ENCODE peak calls at places on chromosome 7, in seven cellular contexts. M is transverse colon; I is lower lobe of right lung; C is cardiac muscle cell; J is WERI-Rb-1; O is pancreas; N is CD8-positive, alpha-beta T cell. B is an unnamed sample.
A peak's percentile ranks its signal among the peaks of the same experiment; 100 is the strongest.

GRCh38 chr7:44661233-44661632 is 54.8 kb downstream of the OGDH start:
- DNase-seq in O (no peak), I (no peak), C (no peak), J (no peak), N (no peak), M (no peak), B (no peak)

GRCh38 chr7:101411477-101411954 is 48.8 kb downstream of the COL26A1 start:
- DNase-seq in J (no peak), M (no peak), C (no peak), O (no peak), I (no peak), N (no peak), B (no peak)

GRCh38 chr7:114086491-114086905 is 167.7 kb upstream of the PPP1R3A start:
- DNase-seq in J (peak; percentile 42), O (peak; percentile 51), M (peak; percentile 49), N (no peak), I (peak; percentile 51), C (peak; percentile 30), B (peak; percentile 48)

GRCh38 chr7:101705327-101705726 is 76.2 kb upstream of the MYL10 start:
- DNase-seq in M (no peak), C (no peak), O (no peak), I (no peak), N (no peak), J (no peak), B (no peak)

GRCh38 chr7:36208997-36209813 is 56.2 kb downstream of the EEPD1 start:
- DNase-seq in O (no peak), C (no peak), I (no peak), J (no peak), M (no peak), N (peak; percentile 32), B (no peak)

GRCh38 chr7:120741371-120742042 is 116.4 kb downstream of the TSPAN12 start:
- DNase-seq in N (no peak), C (no peak), J (no peak), M (no peak), O (no peak), I (no peak), B (no peak)

GRCh38 chr7:70764004-70764691 is 367.8 kb upstream of the GALNT17 start:
- DNase-seq in N (no peak), C (no peak), I (no peak), M (no peak), J (no peak), O (no peak), B (no peak)

GRCh38 chr7:101911800-101912705 is 94.6 kb downstream of the CUX1 start:
- DNase-seq in I (no peak), N (no peak), O (no peak), C (no peak), J (no peak), M (peak; percentile 44), B (no peak)

GRCh38 chr7:38021892-38022291 is 101.5 kb downstream of the EPDR1 start:
- DNase-seq in N (no peak), M (no peak), J (no peak), O (no peak), I (no peak), C (no peak), B (no peak)

GRCh38 chr7:131370523-131370968 is 42.9 kb downstream of the MKLN1 start:
- DNase-seq in J (no peak), N (peak; percentile 22), O (no peak), I (no peak), M (no peak), C (no peak), B (no peak)

GRCh38 chr7:143396182-143396581 is 12.5 kb downstream of the EPHA1 start:
- DNase-seq in C (no peak), O (no peak), J (no peak), N (no peak), M (no peak), I (no peak), B (peak; percentile 25)

GRCh38 chr7:118699222-118699621 is 474.7 kb downstream of the ANKRD7 start:
- DNase-seq in C (no peak), O (no peak), I (no peak), M (no peak), N (no peak), J (no peak), B (no peak)

GRCh38 chr7:152341039-152341913 is 94.5 kb downstream of the KMT2C start:
- DNase-seq in M (no peak), N (no peak), C (peak; percentile 46), O (peak; percentile 55), I (no peak), J (peak; percentile 31), B (peak; percentile 24)

GRCh38 chr7:45136106-45137060 is 21.2 kb upstream of the RAMP3 start:
- DNase-seq in O (peak; percentile 63), M (peak; percentile 62), J (peak; percentile 54), C (peak; percentile 78), I (no peak), N (peak; percentile 66), B (peak; percentile 87)

GRCh38 chr7:15309891-15310290 is 251.9 kb downstream of the AGMO start:
- DNase-seq in O (no peak), C (no peak), M (no peak), J (no peak), N (no peak), I (no peak), B (no peak)

GRCh38 chr7:140304071-140304799 is 94.1 kb downstream of the SLC37A3 start:
- DNase-seq in C (no peak), O (no peak), I (no peak), N (peak; percentile 48), M (no peak), J (peak; percentile 20), B (peak; percentile 48)

GRCh38 chr7:52689912-52690311 is 345.5 kb upstream of the POM121L12 start:
- DNase-seq in J (no peak), M (no peak), I (no peak), O (no peak), N (no peak), C (no peak), B (no peak)

GRCh38 chr7:30921540-30921930 is 9.9 kb downstream of the AQP1 start:
- DNase-seq in J (no peak), O (peak; percentile 6), M (peak; percentile 6), I (no peak), N (no peak), C (no peak), B (peak; percentile 32)

GRCh38 chr7:136134503-136134902 is 157.3 kb upstream of the MTPN start:
- DNase-seq in M (no peak), O (no peak), C (no peak), I (no peak), J (no peak), N (no peak), B (no peak)

GRCh38 chr7:127189885-127190284 is 62.9 kb downstream of the GRM8 start:
- DNase-seq in N (no peak), J (no peak), C (peak; percentile 60), O (no peak), I (no peak), M (no peak), B (no peak)

GRCh38 chr7:92447239-92448184 is at the start of gene GATAD1:
- DNase-seq in N (peak; percentile 79), C (peak; percentile 93), M (peak; percentile 93), O (peak; percentile 94), J (peak; percentile 93), I (peak; percentile 93), B (peak; percentile 95)

GRCh38 chr7:105963038-105963667 is at the start of gene CDHR3:
- DNase-seq in O (peak; percentile 11), M (no peak), C (no peak), J (no peak), N (no peak), I (no peak), B (peak; percentile 55)

GRCh38 chr7:18356195-18356645 is 139.3 kb upstream of the HDAC9 start:
- DNase-seq in O (no peak), C (peak; percentile 28), N (no peak), J (no peak), M (no peak), I (no peak), B (no peak)

GRCh38 chr7:47581442-47581820 is 480 bp downstream of the TNS3 start:
- DNase-seq in M (peak; percentile 63), O (peak; percentile 39), J (no peak), C (peak; percentile 48), I (no peak), N (no peak), B (peak; percentile 79)

GRCh38 chr7:117592011-117592635 is 112.3 kb downstream of the CFTR start:
- DNase-seq in N (no peak), M (no peak), J (no peak), I (no peak), C (no peak), O (no peak), B (peak; percentile 9)

GRCh38 chr7:120554960-120555571 is 282.1 kb downstream of the KCND2 start:
- DNase-seq in C (peak; percentile 75), I (no peak), O (peak; percentile 26), M (no peak), N (no peak), J (peak; percentile 60), B (peak; percentile 48)

DNA sequence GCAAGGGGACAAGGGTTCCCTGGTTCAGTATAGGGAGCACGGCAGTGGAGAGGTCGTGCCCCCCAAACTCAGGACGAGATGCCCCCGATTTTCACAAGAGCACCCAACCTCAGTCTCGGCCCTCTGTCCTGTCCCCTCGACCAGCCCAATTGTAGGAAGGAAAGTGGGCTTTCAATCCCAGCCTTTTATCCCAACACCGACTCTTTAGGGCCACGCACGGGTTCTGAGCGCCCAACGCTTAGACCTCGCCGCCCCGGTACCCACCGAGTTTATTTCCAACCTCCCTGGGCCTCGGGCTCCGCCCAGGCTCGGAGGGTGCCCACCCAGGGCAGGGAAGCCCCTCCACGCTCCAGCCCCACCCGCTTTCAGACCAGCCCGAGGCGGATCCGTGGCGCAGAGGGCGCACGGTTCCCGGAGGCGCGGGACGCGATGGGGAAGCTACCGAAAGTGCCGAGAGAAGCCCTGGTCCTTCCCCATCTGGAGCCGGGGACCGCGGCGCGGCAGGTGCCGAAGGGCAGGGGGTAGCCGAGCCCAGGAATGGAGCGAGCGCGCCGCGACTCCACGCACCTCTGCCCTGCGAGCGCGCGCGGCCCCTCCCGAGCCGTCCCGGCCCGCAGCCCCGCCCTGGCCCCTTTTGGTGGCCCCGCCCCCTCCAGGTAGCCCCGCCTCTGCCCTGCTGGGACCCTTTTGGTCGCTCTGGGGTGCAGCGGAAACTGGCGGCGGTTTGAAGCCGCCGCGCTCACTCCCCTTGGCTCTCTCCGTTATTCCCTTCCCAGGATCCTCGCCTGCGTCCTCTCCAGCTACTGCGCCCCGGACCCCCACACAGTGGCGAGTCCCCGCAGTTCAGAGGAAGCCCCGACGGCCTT is 20.4 kb downstream of the GRID2IP start:
- DNase-seq in M (peak; percentile 67), C (peak; percentile 48), I (no peak), J (peak; percentile 67), O (no peak), N (peak; percentile 75), B (peak; percentile 97)
- H3K27me3 ChIP-seq in M (peaks cover 92% of the 10 kb centered on the region), C (peaks cover 76% of the 10 kb centered on the region), I (peaks cover 68% of the 10 kb centered on the region), J (peaks cover 3% of the 10 kb centered on the region), O (no peaks in the 10 kb centered on the region), N (peaks cover 1% of the 10 kb centered on the region), B (peaks cover 70% of the 10 kb centered on the region)

GRCh38 chr7:100100420-100101015 is 679 bp downstream of the MCM7 start:
- DNase-seq in C (peak; percentile 97), J (peak; percentile 93), I (peak; percentile 93), M (peak; percentile 95), N (peak; percentile 88), O (peak; percentile 94), B (peak; percentile 98)
- H3K4me3 ChIP-seq in C (peak overlapping the region; percentile 86), J (peak overlapping the region; percentile 99), I (peak overlapping the region; percentile 97), M (peak overlapping the region; percentile 72), N (peak overlapping the region; percentile 98), O (peak overlapping the region; percentile 88), B (peak overlapping the region; percentile 99)

GRCh38 chr7:100079024-100079560 is 2.4 kb downstream of the ZNF3 start:
- DNase-seq in O (no peak), I (no peak), C (no peak), N (no peak), M (peak; percentile 78), J (no peak), B (no peak)
- H3K36me3 ChIP-seq in O (peaks cover 32% of the 10 kb centered on the region), I (peaks cover 55% of the 10 kb centered on the region), C (peaks cover 35% of the 10 kb centered on the region), N (peaks cover 26% of the 10 kb centered on the region), M (peaks cover 29% of the 10 kb centered on the region), J (peaks cover 65% of the 10 kb centered on the region), B (peaks cover 41% of the 10 kb centered on the region)

GRCh38 chr7:155381852-155382801 is 75.8 kb upstream of the EN2 start:
- DNase-seq in C (peak; percentile 42), N (no peak), O (no peak), J (no peak), I (no peak), M (no peak), B (peak; percentile 87)
- H3K27me3 ChIP-seq in C (peaks cover 100% of the 10 kb centered on the region), N (peaks cover 33% of the 10 kb centered on the region), O (peaks cover 5% of the 10 kb centered on the region), J (peaks cover 96% of the 10 kb centered on the region), I (peaks cover 99% of the 10 kb centered on the region), M (peaks cover 99% of the 10 kb centered on the region), B (peaks cover 81% of the 10 kb centered on the region)

B was measured in H7.